ENCODE peak calls at places on chromosome 2, in nine cellular contexts. Z is coronary artery; A is heart right ventricle; K is CD8-positive, alpha-beta T cell; L is AG04450; Q is endothelial cell; U is astrocyte of the spinal cord; J is hepatocyte; I is AG04449. X is an unnamed sample.

GRCh38 chr2:23944527-23944926 is 4.3 kb downstream of the UBXN2A start:
- DNase-seq in Q (no peak), L (no peak), U (no peak), A (no peak), I (no peak), Z (no peak), K (no peak), J (no peak), X (peak)

GRCh38 chr2:30272761-30273573 is 41.6 kb downstream of the LBH start:
- DNase-seq in K (no peak), I (no peak), L (peak), Q (no peak), A (no peak), J (peak), Z (peak), U (peak), X (no peak)

GRCh38 chr2:57407742-57408343 is 638.8 kb upstream of the VRK2 start:
- DNase-seq in Z (no peak), I (no peak), A (no peak), J (no peak), U (no peak), Q (no peak), L (no peak), K (no peak), X (no peak)

GRCh38 chr2:171482877-171483276 is 39.4 kb upstream of the CYBRD1 start:
- DNase-seq in I (peak), U (no peak), Q (no peak), J (no peak), Z (no peak), L (no peak), A (no peak), K (no peak), X (no peak)

GRCh38 chr2:217852812-217853211 is 150.0 kb downstream of the TNS1 start:
- DNase-seq in I (no peak), K (no peak), U (no peak), Q (no peak), J (no peak), A (no peak), Z (no peak), L (no peak), X (no peak)

GRCh38 chr2:145022671-145023330 is 502.9 kb upstream of the ZEB2 start:
- DNase-seq in L (peak), I (peak), K (no peak), Z (no peak), J (no peak), U (peak), Q (no peak), A (no peak), X (no peak)

GRCh38 chr2:233082222-233082933 is 22.2 kb downstream of the INPP5D start:
- DNase-seq in U (no peak), Q (no peak), A (no peak), I (no peak), L (no peak), Z (peak), J (no peak), K (no peak), X (no peak)

GRCh38 chr2:13227543-13227942 is 510.8 kb downstream of the TRIB2 start:
- DNase-seq in A (no peak), I (no peak), U (no peak), K (no peak), Z (no peak), L (no peak), J (no peak), Q (no peak), X (no peak)

GRCh38 chr2:111119847-111120252 is 864 bp upstream of the BCL2L11 start:
- DNase-seq in Z (no peak), K (no peak), J (peak), Q (peak), I (no peak), A (no peak), U (no peak), L (no peak), X (no peak)

GRCh38 chr2:153222231-153223165 is 256.1 kb downstream of the RPRM start:
- DNase-seq in L (no peak), Q (no peak), K (no peak), A (no peak), I (no peak), U (no peak), J (no peak), Z (no peak), X (no peak)

GRCh38 chr2:96869824-96870630 is at the start of gene SEMA4C:
- DNase-seq in Q (peak), K (peak), Z (no peak), A (peak), U (peak), J (peak), L (no peak), I (no peak), X (peak)

GRCh38 chr2:176148758-176149483 is 2.4 kb upstream of the HOXD4 start:
- DNase-seq in J (no peak), I (no peak), U (no peak), K (no peak), Z (no peak), Q (no peak), L (no peak), A (no peak), X (no peak)

GRCh38 chr2:216109962-216110614 is 940 bp downstream of the XRCC5 start:
- DNase-seq in J (peak), Z (no peak), Q (no peak), L (peak), U (peak), K (no peak), I (no peak), A (no peak), X (no peak)

GRCh38 chr2:217297096-217297495 is 437.2 kb upstream of the TNP1 start:
- DNase-seq in I (no peak), J (no peak), A (no peak), U (no peak), Z (no peak), L (no peak), K (no peak), Q (no peak), X (no peak)

GRCh38 chr2:41344529-41344928 is 703.3 kb upstream of the PKDCC start:
- DNase-seq in L (no peak), K (no peak), Z (no peak), I (no peak), A (no peak), J (no peak), U (no peak), Q (no peak), X (no peak)

GRCh38 chr2:201220102-201220570 is 37.2 kb downstream of the CASP10 start:
- DNase-seq in Z (no peak), I (no peak), Q (peak), A (peak), K (no peak), L (no peak), J (peak), U (no peak), X (no peak)

GRCh38 chr2:52810460-52810859 is 957.1 kb upstream of the CHAC2 start:
- DNase-seq in Z (no peak), A (no peak), Q (no peak), I (no peak), J (peak), L (no peak), U (peak), K (no peak), X (no peak)

GRCh38 chr2:167890739-167891138 is 356.7 kb downstream of the STK39 start:
- DNase-seq in U (no peak), L (no peak), I (no peak), J (no peak), A (no peak), Q (no peak), K (no peak), Z (no peak), X (no peak)

GRCh38 chr2:215680605-215681598 is 245.0 kb upstream of the FN1 start:
- DNase-seq in Q (no peak), Z (no peak), A (no peak), U (peak), J (peak), K (peak), I (peak), L (no peak), X (no peak)

GRCh38 chr2:105678346-105678745 is 66.4 kb upstream of the NCK2 start:
- DNase-seq in A (no peak), U (no peak), Z (no peak), Q (no peak), K (no peak), L (no peak), J (no peak), I (no peak), X (no peak)

GRCh38 chr2:69701100-69701945 is 40.6 kb upstream of the ANXA4 start:
- DNase-seq in L (no peak), Z (no peak), K (no peak), A (no peak), J (no peak), I (no peak), Q (no peak), U (no peak), X (no peak)

GRCh38 chr2:86253424-86253823 is 54.2 kb downstream of the MRPL35 start:
- DNase-seq in Q (no peak), I (no peak), A (no peak), K (no peak), J (no peak), U (no peak), L (no peak), Z (no peak), X (no peak)

GRCh38 chr2:25714740-25715139 is 41.4 kb upstream of the DTNB start:
- DNase-seq in L (no peak), A (no peak), Z (no peak), J (no peak), I (no peak), Q (no peak), U (no peak), K (no peak), X (no peak)

GRCh38 chr2:196431076-196431475 is 208.4 kb upstream of the CCDC150 start:
- DNase-seq in Z (no peak), K (no peak), J (no peak), Q (no peak), U (no peak), A (no peak), I (no peak), L (no peak), X (no peak)

GRCh38 chr2:23399674-23400261 is 14.8 kb downstream of the KLHL29 start:
- DNase-seq in Z (peak), J (no peak), A (no peak), I (no peak), K (no peak), Q (no peak), U (no peak), L (no peak), X (no peak)

GRCh38 chr2:195395351-195395750 is 261.7 kb upstream of the SLC39A10 start:
- DNase-seq in I (no peak), K (no peak), A (no peak), U (no peak), L (no peak), Q (no peak), J (no peak), Z (no peak), X (no peak)

GRCh38 chr2:220006152-220006551 is 378.7 kb downstream of the SLC4A3 start:
- DNase-seq in J (no peak), I (peak), K (no peak), Q (no peak), Z (no peak), L (no peak), A (no peak), U (peak), X (no peak)

GRCh38 chr2:20667531-20668401 is 822 bp downstream of the GDF7 start:
- DNase-seq in U (no peak), J (no peak), K (no peak), L (no peak), A (no peak), Q (peak), Z (no peak), I (no peak), X (no peak)

GRCh38 chr2:207768168-207768890 is 1.4 kb downstream of the FZD5 start:
- DNase-seq in Q (peak), L (no peak), A (peak), J (peak), I (no peak), Z (peak), K (peak), U (peak), X (peak)

GRCh38 chr2:57146951-57147350 is 899.7 kb upstream of the VRK2 start:
- DNase-seq in I (no peak), U (no peak), K (no peak), A (no peak), Q (no peak), J (no peak), L (no peak), Z (no peak), X (no peak)

GRCh38 chr2:218166791-218167190 is at the start of gene CXCR1:
- DNase-seq in A (no peak), L (no peak), Z (no peak), J (no peak), U (no peak), Q (no peak), I (no peak), K (peak), X (no peak)

GRCh38 chr2:179952658-179953057 is 54.4 kb downstream of the CWC22 start:
- DNase-seq in U (no peak), A (no peak), Z (no peak), J (no peak), Q (no peak), I (no peak), K (no peak), L (no peak), X (no peak)
- TF ChIP-seq CTCF in U (no peak), A (no peak), Z (no peak), J (no peak), Q (no peak), I (no peak), K (no peak), L (no peak), X (no peak)

GRCh38 chr2:225120175-225120574 is 77.9 kb upstream of the DOCK10 start:
- DNase-seq in I (no peak), K (no peak), U (peak), Q (no peak), L (no peak), A (no peak), J (no peak), Z (no peak), X (no peak)

GRCh38 chr2:225122007-225122406 is 79.7 kb upstream of the DOCK10 start:
- DNase-seq in Z (no peak), I (no peak), K (no peak), Q (no peak), L (no peak), J (no peak), U (no peak), A (no peak), X (no peak)

GRCh38 chr2:225117061-225117716 is 74.9 kb upstream of the DOCK10 start:
- DNase-seq in I (no peak), L (no peak), A (no peak), U (peak), K (no peak), Z (no peak), J (no peak), Q (no peak), X (no peak)

GRCh38 chr2:225124311-225124832 is 82.1 kb upstream of the DOCK10 start:
- DNase-seq in Q (no peak), L (no peak), I (no peak), J (no peak), Z (no peak), K (no peak), U (no peak), A (no peak), X (no peak)

DNA sequence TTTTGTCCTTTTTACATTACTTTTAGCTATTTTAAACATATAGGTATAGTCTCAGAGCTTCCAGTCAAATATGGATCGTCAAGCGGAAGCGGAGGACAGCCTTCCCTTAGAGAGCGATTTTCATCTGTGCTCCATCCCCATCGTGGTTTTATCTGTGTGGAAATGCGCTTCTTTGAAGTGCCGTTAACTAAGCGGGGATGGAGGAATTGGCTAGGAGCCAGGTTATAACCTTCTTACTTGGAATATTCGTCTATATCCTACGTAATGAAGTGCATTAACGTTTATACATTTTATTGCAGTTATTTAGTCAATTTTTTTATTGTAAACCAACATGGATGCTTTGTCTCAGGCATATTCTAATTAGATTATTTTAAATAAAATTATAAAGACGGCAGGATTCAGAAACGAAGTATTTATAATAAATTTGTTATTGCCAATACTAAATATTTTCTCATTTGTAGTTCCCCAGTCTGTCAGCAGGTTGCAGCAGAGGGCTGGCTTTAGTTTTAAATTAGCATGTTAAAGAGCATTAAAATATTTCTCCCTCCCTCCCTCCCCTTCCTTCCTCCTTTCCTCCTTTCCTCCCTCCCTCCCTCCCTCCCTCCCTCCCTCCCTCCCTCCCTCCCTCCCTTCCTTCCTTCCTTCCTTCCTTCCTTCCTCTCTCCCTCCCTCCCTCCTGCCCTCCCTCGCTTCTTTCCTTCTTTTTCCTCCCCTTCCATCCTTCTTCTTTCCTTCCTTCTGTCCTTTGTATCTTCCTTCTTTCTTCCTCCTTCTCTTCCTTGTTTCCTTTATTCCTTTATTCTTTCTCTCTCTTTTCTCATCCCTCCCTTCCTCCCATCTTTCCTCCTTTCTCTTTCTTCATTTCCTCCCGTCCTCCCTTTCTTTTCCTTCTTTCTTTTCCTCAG is 80.6 kb upstream of the DOCK10 start:
- DNase-seq in Z (no peak), J (peak), L (no peak), A (no peak), Q (peak), U (peak), K (no peak), I (no peak), X (peak)
- TF ChIP-seq CTCF in Z (no peak), J (peak), L (peak), A (peak), Q (peak), U (peak), K (peak), I (peak), X (peak)

GRCh38 chr2:120592084-120592483 is 143.6 kb upstream of the GLI2 start:
- DNase-seq in L (no peak), Q (no peak), I (no peak), J (no peak), A (no peak), K (no peak), U (no peak), Z (no peak), X (no peak)
- TF ChIP-seq CTCF in L (no peak), Q (no peak), I (no peak), J (no peak), A (no peak), K (no peak), U (no peak), Z (no peak), X (no peak)

GRCh38 chr2:60316381-60317028 is 236.9 kb downstream of the BCL11A start:
- DNase-seq in I (no peak), K (no peak), Q (no peak), U (no peak), Z (no peak), L (no peak), J (peak), A (no peak), X (peak)

GRCh38 chr2:60317029-60317386 is 236.4 kb downstream of the BCL11A start:
- DNase-seq in Z (no peak), K (no peak), J (no peak), Q (no peak), U (no peak), I (no peak), L (no peak), A (no peak), X (no peak)

GRCh38 chr2:60319031-60319547 is 234.4 kb downstream of the BCL11A start:
- DNase-seq in Z (no peak), I (no peak), U (no peak), J (no peak), Q (no peak), K (no peak), A (no peak), L (no peak), X (no peak)

GRCh38 chr2:60317831-60318230 is 235.6 kb downstream of the BCL11A start:
- DNase-seq in Z (no peak), L (no peak), A (no peak), J (no peak), U (no peak), K (no peak), I (no peak), Q (no peak), X (no peak)

GRCh38 chr2:60318544-60318943 is 234.9 kb downstream of the BCL11A start:
- DNase-seq in J (no peak), Z (no peak), Q (no peak), A (no peak), I (no peak), L (no peak), K (no peak), U (no peak), X (no peak)
- TF ChIP-seq CTCF in J (peak), Z (no peak), Q (no peak), A (peak), I (no peak), L (no peak), K (no peak), U (no peak), X (peak)

DNA sequence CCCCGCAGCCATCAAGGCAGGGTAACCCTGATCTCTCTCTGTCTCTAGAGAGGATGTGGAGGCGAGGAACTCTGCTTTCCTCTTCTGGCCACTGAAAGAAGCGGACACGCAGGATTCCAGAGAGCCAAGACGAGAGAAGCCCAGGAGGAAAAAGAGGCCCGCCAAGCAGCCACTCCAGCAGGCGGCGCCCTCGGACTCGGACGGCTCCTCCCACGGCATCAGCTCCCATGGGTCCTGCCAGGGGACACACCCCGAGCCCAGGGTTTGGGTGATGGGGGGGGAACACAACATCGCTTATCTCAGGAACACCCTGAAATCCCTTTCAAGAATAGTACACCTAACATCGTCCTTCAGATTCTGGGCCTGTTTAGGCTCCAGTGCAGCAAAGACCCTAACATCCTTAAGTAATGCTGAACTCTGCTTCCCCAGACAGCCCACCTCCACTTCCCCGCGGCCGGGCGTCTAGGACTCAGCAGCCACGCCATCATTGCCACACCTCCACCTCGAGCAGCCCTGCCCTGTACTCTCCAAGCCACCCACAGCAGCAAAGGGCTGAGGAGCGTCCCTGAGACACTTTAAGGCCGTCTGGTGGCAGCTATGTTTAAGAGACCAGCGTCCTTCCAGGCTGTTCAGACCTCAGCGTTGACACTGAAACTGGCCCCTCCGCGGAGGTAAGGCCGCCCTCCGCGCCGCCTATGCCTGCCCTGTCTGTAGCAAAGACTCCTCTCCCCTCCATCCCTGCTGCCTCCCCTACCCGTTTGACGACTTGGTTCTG is 34.3 kb upstream of the CNGA3 start:
- DNase-seq in U (no peak), A (no peak), I (no peak), Z (no peak), J (no peak), K (no peak), L (no peak), Q (no peak), X (no peak)
- TF ChIP-seq CTCF in U (no peak), A (no peak), I (no peak), Z (no peak), J (no peak), K (no peak), L (no peak), Q (no peak), X (no peak)

X was measured in neural crest cell.